ENCODE peak calls at places on chromosome 3, in eight cellular contexts. J is HCT116, Y is colonic mucosa, P is GM12878, R is foreskin fibroblast, X is prostate gland, S is IMR-90, A is sigmoid colon. M is an unnamed sample.

GRCh38 chr3:60079076-60079475 is 1029.3 kb upstream of the CFAP20DC start:
- DNase-seq in A (no peak), X (no peak), J (no peak), P (no peak), R (no peak), Y (no peak), S (no peak), M (no peak)

GRCh38 chr3:72336821-72337479 is 511.3 kb downstream of the SHQ1 start:
- DNase-seq in S (peak; percentile 46), J (no peak), A (peak; percentile 95), Y (peak; percentile 87), R (peak; percentile 58), P (no peak), X (peak; percentile 90), M (no peak)

GRCh38 chr3:112651076-112651475 is 10.1 kb upstream of the CCDC80 start:
- DNase-seq in X (no peak), S (no peak), J (no peak), P (no peak), R (no peak), A (no peak), Y (no peak), M (no peak)

GRCh38 chr3:27216955-27217552 is 152.1 kb downstream of the NEK10 start:
- DNase-seq in S (peak; percentile 58), X (no peak), J (no peak), A (no peak), R (peak; percentile 58), Y (no peak), P (no peak), M (peak; percentile 40)

GRCh38 chr3:189908646-189909045 is 212.1 kb downstream of the P3H2 start:
- DNase-seq in R (peak; percentile 57), S (peak; percentile 72), A (no peak), P (no peak), Y (no peak), X (no peak), J (no peak), M (no peak)

GRCh38 chr3:127694467-127695215 is 21.9 kb downstream of the ABTB1 start:
- DNase-seq in P (no peak), X (peak; percentile 82), Y (peak; percentile 57), J (peak; percentile 38), S (peak; percentile 20), A (no peak), R (no peak), M (no peak)

GRCh38 chr3:197468866-197469382 is 86.8 kb downstream of the BDH1 start:
- DNase-seq in S (peak; percentile 46), P (no peak), X (peak; percentile 63), J (no peak), Y (peak; percentile 50), R (no peak), A (no peak), M (no peak)

GRCh38 chr3:184805351-184806038 is 6.5 kb upstream of the VPS8 start:
- DNase-seq in A (no peak), Y (no peak), X (no peak), S (no peak), P (no peak), R (no peak), J (no peak), M (no peak)

GRCh38 chr3:71728632-71729342 is 3.6 kb upstream of the EIF4E3 start:
- DNase-seq in J (no peak), R (no peak), Y (no peak), A (no peak), P (no peak), X (no peak), S (no peak), M (no peak)

GRCh38 chr3:114214542-114215341 is 22.6 kb downstream of the ZNF80 start:
- DNase-seq in P (no peak), A (no peak), Y (no peak), R (no peak), J (no peak), X (no peak), S (no peak), M (no peak)

GRCh38 chr3:16821053-16821452 is 63.7 kb upstream of the PLCL2 start:
- DNase-seq in J (no peak), X (no peak), Y (no peak), S (no peak), P (no peak), A (no peak), R (no peak), M (no peak)

GRCh38 chr3:16332904-16333426 is 68.0 kb downstream of the OXNAD1 start:
- DNase-seq in R (peak; percentile 41), Y (no peak), X (no peak), P (no peak), A (no peak), S (peak; percentile 58), J (no peak), M (peak; percentile 43)

GRCh38 chr3:46978985-46979944 is at the start of gene NBEAL2:
- DNase-seq in P (peak; percentile 75), S (peak; percentile 84), J (peak; percentile 83), A (peak; percentile 98), R (peak; percentile 92), X (peak; percentile 96), Y (peak; percentile 98), M (peak; percentile 55)

GRCh38 chr3:37979798-37980476 is 10.6 kb upstream of the VILL start:
- DNase-seq in X (no peak), S (no peak), R (no peak), J (no peak), Y (no peak), A (no peak), P (no peak), M (no peak)

GRCh38 chr3:50264964-50265485 is 3.9 kb upstream of the SEMA3B start:
- DNase-seq in J (peak; percentile 79), X (no peak), S (no peak), P (no peak), R (no peak), A (no peak), Y (no peak), M (no peak)

GRCh38 chr3:188817103-188817919 is 354.5 kb upstream of the TPRG1 start:
- DNase-seq in S (no peak), Y (no peak), A (no peak), X (no peak), R (no peak), J (no peak), P (no peak), M (no peak)

GRCh38 chr3:104669083-104669482 is 697.6 kb upstream of the ALCAM start:
- DNase-seq in J (no peak), S (no peak), Y (no peak), P (no peak), R (no peak), A (no peak), X (no peak), M (no peak)

GRCh38 chr3:25572919-25573385 is 91.8 kb downstream of the TOP2B start:
- DNase-seq in P (no peak), Y (no peak), X (no peak), S (peak; percentile 50), R (no peak), A (no peak), J (no peak), M (no peak)

GRCh38 chr3:25568525-25569078 is 96.1 kb downstream of the TOP2B start:
- DNase-seq in S (no peak), R (no peak), J (no peak), P (no peak), Y (no peak), X (no peak), A (no peak), M (no peak)

GRCh38 chr3:25573386-25574171 is 91.1 kb downstream of the TOP2B start:
- DNase-seq in Y (no peak), X (no peak), S (peak; percentile 65), P (no peak), A (no peak), J (no peak), R (peak; percentile 53), M (no peak)

GRCh38 chr3:25572336-25572735 is 92.4 kb downstream of the TOP2B start:
- DNase-seq in A (no peak), X (no peak), J (no peak), S (no peak), R (no peak), P (no peak), Y (no peak), M (no peak)

DNA sequence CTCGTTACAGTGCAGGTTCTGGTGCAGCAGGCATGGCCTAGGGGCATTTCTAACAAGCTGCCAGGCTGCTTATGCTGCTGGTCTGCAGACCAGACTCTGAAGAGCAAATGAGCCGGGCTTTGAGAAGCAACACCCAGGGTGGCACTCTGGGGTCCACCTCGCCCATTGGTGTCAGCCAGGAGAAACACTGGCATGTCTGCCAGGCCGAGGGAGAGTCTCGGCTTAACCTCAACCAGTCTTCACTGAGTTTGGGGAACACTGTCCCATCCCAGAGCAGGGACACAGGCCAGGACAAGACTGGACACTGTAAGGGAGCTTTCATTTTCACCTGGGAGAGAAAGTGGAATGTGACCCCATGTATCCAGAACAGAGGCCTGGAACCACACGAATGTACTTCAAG is 93.4 kb downstream of the TOP2B start:
- DNase-seq in S (no peak), X (no peak), J (no peak), Y (no peak), R (no peak), A (no peak), P (no peak), M (no peak)
- H3K4me3 ChIP-seq in S (no peak overlapping the region), X (no peak overlapping the region), J (no peak overlapping the region), Y (no peak overlapping the region), R (no peak overlapping the region), A (no peak overlapping the region), P (no peak overlapping the region), M (no peak overlapping the region)

GRCh38 chr3:6825527-6825926 is 35.4 kb upstream of the GRM7 start:
- DNase-seq in J (no peak), S (no peak), P (no peak), R (no peak), X (peak; percentile 14), Y (no peak), A (no peak), M (no peak)
- TF ChIP-seq CTCF in J (no peak), S (no peak), P (no peak), R (no peak), X (no peak), Y (no peak), A (no peak), M (no peak)

DNA sequence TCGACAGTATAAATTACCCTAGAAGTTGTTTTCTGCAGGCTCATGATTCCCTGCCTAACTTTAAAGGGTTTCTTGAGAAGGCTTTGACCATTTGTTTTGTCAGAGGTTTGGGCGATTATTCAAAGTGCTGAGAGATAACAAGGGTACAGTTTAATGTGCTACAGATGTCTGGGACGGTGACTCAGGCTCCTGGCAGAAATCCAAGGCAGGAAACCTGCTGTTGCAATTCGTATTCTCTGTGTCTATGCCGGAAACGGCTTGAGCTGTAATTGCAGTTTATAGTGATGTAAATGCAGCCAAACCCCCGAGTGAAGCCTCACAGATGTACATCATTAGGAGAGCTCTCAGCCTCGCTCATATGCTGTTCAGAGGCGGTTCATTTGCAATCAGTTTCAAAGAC is 65.6 kb downstream of the SYNPR start:
- DNase-seq in A (peak; percentile 89), S (peak; percentile 92), Y (peak; percentile 87), J (peak; percentile 18), X (peak; percentile 41), P (peak; percentile 4), R (peak; percentile 99), M (peak; percentile 99)
- H3K4me3 ChIP-seq in A (no peak overlapping the region), S (no peak overlapping the region), Y (no peak overlapping the region), J (no peak overlapping the region), X (no peak overlapping the region), P (no peak overlapping the region), R (no peak overlapping the region), M (no peak overlapping the region)

DNA sequence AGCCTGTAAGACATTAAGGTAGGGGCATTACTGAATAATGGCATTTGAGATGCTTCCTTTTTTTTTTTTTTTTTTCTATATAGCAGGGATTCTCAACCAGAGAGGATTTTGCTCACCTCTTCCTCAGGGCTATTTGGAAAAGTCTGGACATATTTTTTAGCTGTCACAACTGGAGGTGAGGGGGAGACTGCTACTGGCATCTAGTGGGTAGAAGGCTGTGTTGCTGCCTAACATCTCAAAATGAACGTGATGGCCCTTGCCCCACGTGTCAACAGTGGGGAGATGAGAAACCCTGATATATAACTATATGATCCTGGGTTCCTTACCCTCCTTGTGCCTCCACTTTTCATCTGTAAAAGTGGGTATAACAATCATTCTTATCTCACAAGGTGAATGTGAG is 71.9 kb downstream of the CADPS start:
- DNase-seq in J (no peak), A (no peak), Y (no peak), S (no peak), P (no peak), X (no peak), R (no peak), M (no peak)
- TF ChIP-seq CTCF in J (no peak), A (no peak), Y (no peak), S (no peak), P (no peak), X (no peak), R (no peak), M (no peak)

M was measured in AG09309.